ENCODE peak calls at places on chromosomes 3 and 15, in ten cellular contexts. One of them, this sample, is unnamed.

GRCh38 chr3:179107617-179108016 is 36.0 kb upstream of the ZMAT3 start:
- DNase-seq in hepatocyte: no peak
- DNase-seq in PC-3: peak; percentile 27
- DNase-seq in fibroblast of lung: no peak
- DNase-seq in MM.1S: no peak
- DNase-seq in neural progenitor cell: no peak
- DNase-seq in GM23248: peak; percentile 11
- DNase-seq in astrocyte: no peak
- DNase-seq in H1: no peak
- DNase-seq in K562: no peak
- DNase-seq in this sample: no peak

GRCh38 chr3:55620361-55621025 is 133.4 kb upstream of the WNT5A start:
- DNase-seq in neural progenitor cell: no peak
- DNase-seq in astrocyte: peak; percentile 84
- DNase-seq in H1: no peak
- DNase-seq in fibroblast of lung: peak; percentile 43
- DNase-seq in hepatocyte: peak; percentile 54
- DNase-seq in MM.1S: no peak
- DNase-seq in K562: no peak
- DNase-seq in PC-3: peak; percentile 55
- DNase-seq in GM23248: peak; percentile 20
- DNase-seq in this sample: peak; percentile 31

GRCh38 chr3:190499157-190499556 is 14.7 kb upstream of the IL1RAP start:
- DNase-seq in K562: no peak
- DNase-seq in H1: no peak
- DNase-seq in astrocyte: no peak
- DNase-seq in neural progenitor cell: no peak
- DNase-seq in MM.1S: no peak
- DNase-seq in GM23248: no peak
- DNase-seq in hepatocyte: no peak
- DNase-seq in PC-3: no peak
- DNase-seq in fibroblast of lung: no peak
- DNase-seq in this sample: no peak

GRCh38 chr3:139937674-139938279 is 2.8 kb downstream of the CLSTN2 start:
- DNase-seq in GM23248: peak; percentile 72
- DNase-seq in hepatocyte: peak; percentile 65
- DNase-seq in PC-3: peak; percentile 41
- DNase-seq in astrocyte: no peak
- DNase-seq in neural progenitor cell: peak; percentile 48
- DNase-seq in fibroblast of lung: peak; percentile 59
- DNase-seq in K562: peak; percentile 57
- DNase-seq in MM.1S: peak; percentile 29
- DNase-seq in H1: no peak
- DNase-seq in this sample: peak; percentile 67

GRCh38 chr3:4888913-4889846 is 90.1 kb upstream of the BHLHE40 start:
- DNase-seq in MM.1S: peak; percentile 15
- DNase-seq in GM23248: peak; percentile 42
- DNase-seq in H1: no peak
- DNase-seq in neural progenitor cell: no peak
- DNase-seq in hepatocyte: no peak
- DNase-seq in fibroblast of lung: peak; percentile 5
- DNase-seq in astrocyte: peak; percentile 30
- DNase-seq in K562: no peak
- DNase-seq in PC-3: peak; percentile 31
- DNase-seq in this sample: no peak

GRCh38 chr15:90564109-90564508 is 34.4 kb downstream of the CRTC3 start:
- DNase-seq in astrocyte: no peak
- DNase-seq in K562: no peak
- DNase-seq in neural progenitor cell: no peak
- DNase-seq in MM.1S: no peak
- DNase-seq in H1: no peak
- DNase-seq in hepatocyte: no peak
- DNase-seq in GM23248: no peak
- DNase-seq in fibroblast of lung: no peak
- DNase-seq in PC-3: no peak
- DNase-seq in this sample: no peak

GRCh38 chr15:89002281-89002761 is 85.9 kb upstream of the ABHD2 start:
- DNase-seq in neural progenitor cell: no peak
- DNase-seq in H1: no peak
- DNase-seq in PC-3: peak; percentile 55
- DNase-seq in astrocyte: peak; percentile 64
- DNase-seq in hepatocyte: no peak
- DNase-seq in GM23248: peak; percentile 90
- DNase-seq in fibroblast of lung: peak; percentile 68
- DNase-seq in MM.1S: peak; percentile 92
- DNase-seq in K562: peak; percentile 57
- DNase-seq in this sample: no peak

GRCh38 chr3:196111939-196112386 is 30.1 kb upstream of the TFRC start:
- DNase-seq in GM23248: no peak
- DNase-seq in fibroblast of lung: no peak
- DNase-seq in MM.1S: no peak
- DNase-seq in K562: no peak
- DNase-seq in H1: no peak
- DNase-seq in astrocyte: no peak
- DNase-seq in PC-3: no peak
- DNase-seq in neural progenitor cell: no peak
- DNase-seq in hepatocyte: no peak
- DNase-seq in this sample: no peak

GRCh38 chr3:148075829-148076716 is 621.6 kb upstream of the AGTR1 start:
- DNase-seq in MM.1S: peak; percentile 25
- DNase-seq in hepatocyte: peak; percentile 62
- DNase-seq in K562: no peak
- DNase-seq in GM23248: peak; percentile 77
- DNase-seq in fibroblast of lung: peak; percentile 77
- DNase-seq in neural progenitor cell: peak; percentile 76
- DNase-seq in H1: peak; percentile 7
- DNase-seq in astrocyte: peak; percentile 44
- DNase-seq in PC-3: peak; percentile 57
- DNase-seq in this sample: peak; percentile 75

GRCh38 chr15:80107774-80108173 is 45.0 kb upstream of the FAH start:
- DNase-seq in PC-3: no peak
- DNase-seq in neural progenitor cell: no peak
- DNase-seq in MM.1S: no peak
- DNase-seq in K562: no peak
- DNase-seq in H1: no peak
- DNase-seq in astrocyte: no peak
- DNase-seq in hepatocyte: no peak
- DNase-seq in fibroblast of lung: no peak
- DNase-seq in GM23248: no peak
- DNase-seq in this sample: peak; percentile 10

GRCh38 chr3:124915254-124915653 is 19.3 kb downstream of the MUC13 start:
- DNase-seq in fibroblast of lung: peak; percentile 8
- DNase-seq in neural progenitor cell: no peak
- DNase-seq in MM.1S: no peak
- DNase-seq in GM23248: no peak
- DNase-seq in astrocyte: no peak
- DNase-seq in K562: no peak
- DNase-seq in hepatocyte: no peak
- DNase-seq in H1: no peak
- DNase-seq in PC-3: no peak
- DNase-seq in this sample: no peak

GRCh38 chr15:57969355-57969754 is 96.2 kb downstream of the ALDH1A2 start:
- DNase-seq in hepatocyte: no peak
- DNase-seq in MM.1S: no peak
- DNase-seq in astrocyte: no peak
- DNase-seq in GM23248: peak; percentile 9
- DNase-seq in neural progenitor cell: peak; percentile 27
- DNase-seq in fibroblast of lung: peak; percentile 47
- DNase-seq in H1: no peak
- DNase-seq in PC-3: peak; percentile 49
- DNase-seq in K562: no peak
- DNase-seq in this sample: peak; percentile 9

GRCh38 chr3:78728406-78729145 is 1039.2 kb downstream of the ROBO1 start:
- DNase-seq in GM23248: peak; percentile 58
- DNase-seq in astrocyte: peak; percentile 51
- DNase-seq in neural progenitor cell: peak; percentile 57
- DNase-seq in K562: no peak
- DNase-seq in hepatocyte: peak; percentile 64
- DNase-seq in PC-3: no peak
- DNase-seq in fibroblast of lung: peak; percentile 80
- DNase-seq in MM.1S: no peak
- DNase-seq in H1: no peak
- DNase-seq in this sample: peak; percentile 96

GRCh38 chr3:46845397-46845859 is 17.8 kb downstream of the MYL3 start:
- DNase-seq in K562: peak; percentile 42
- DNase-seq in GM23248: peak; percentile 91
- DNase-seq in MM.1S: no peak
- DNase-seq in neural progenitor cell: peak; percentile 53
- DNase-seq in hepatocyte: peak; percentile 82
- DNase-seq in PC-3: peak; percentile 25
- DNase-seq in H1: no peak
- DNase-seq in astrocyte: peak; percentile 49
- DNase-seq in fibroblast of lung: peak; percentile 72
- DNase-seq in this sample: peak; percentile 3

GRCh38 chr3:149473991-149474819 is at the start of gene TM4SF4:
- DNase-seq in PC-3: no peak
- DNase-seq in K562: no peak
- DNase-seq in astrocyte: no peak
- DNase-seq in H1: no peak
- DNase-seq in MM.1S: no peak
- DNase-seq in GM23248: no peak
- DNase-seq in neural progenitor cell: no peak
- DNase-seq in hepatocyte: peak; percentile 40
- DNase-seq in fibroblast of lung: no peak
- DNase-seq in this sample: no peak
- H3K27ac ChIP-seq in PC-3: peak within 1 kb of the TSS; percentile 86
- H3K27ac ChIP-seq in K562: no peak within 1 kb of the TSS
- H3K27ac ChIP-seq in astrocyte: peak within 1 kb of the TSS; percentile 71
- H3K27ac ChIP-seq in H1: no peak within 1 kb of the TSS
- H3K27ac ChIP-seq in MM.1S: no peak within 1 kb of the TSS
- H3K27ac ChIP-seq in GM23248: peak within 1 kb of the TSS; percentile 65
- H3K27ac ChIP-seq in neural progenitor cell: no peak within 1 kb of the TSS
- H3K27ac ChIP-seq in hepatocyte: peak within 1 kb of the TSS; percentile 88
- H3K27ac ChIP-seq in fibroblast of lung: peak within 1 kb of the TSS; percentile 7
- H3K27ac ChIP-seq in this sample: no peak within 1 kb of the TSS

GRCh38 chr15:65396283-65396964 is 18.6 kb upstream of the IGDCC3 start:
- DNase-seq in astrocyte: no peak
- DNase-seq in neural progenitor cell: peak; percentile 36
- DNase-seq in hepatocyte: no peak
- DNase-seq in PC-3: no peak
- DNase-seq in MM.1S: no peak
- DNase-seq in GM23248: no peak
- DNase-seq in K562: no peak
- DNase-seq in H1: no peak
- DNase-seq in fibroblast of lung: no peak
- DNase-seq in this sample: no peak
- TF ChIP-seq EZH2 in astrocyte: no peak
- TF ChIP-seq EZH2 in neural progenitor cell: peak; percentile 65
- TF ChIP-seq EZH2 in hepatocyte: no peak
- TF ChIP-seq EZH2 in PC-3: no peak
- TF ChIP-seq EZH2 in MM.1S: peak; percentile 78
- TF ChIP-seq EZH2 in GM23248: no peak
- TF ChIP-seq EZH2 in K562: no peak
- TF ChIP-seq EZH2 in H1: peak; percentile 77
- TF ChIP-seq EZH2 in fibroblast of lung: no peak
- TF ChIP-seq EZH2 in this sample: no peak

GRCh38 chr3:3551976-3552375 is 247.3 kb upstream of the LRRN1 start:
- DNase-seq in fibroblast of lung: peak; percentile 9
- DNase-seq in hepatocyte: no peak
- DNase-seq in PC-3: no peak
- DNase-seq in MM.1S: no peak
- DNase-seq in neural progenitor cell: no peak
- DNase-seq in H1: no peak
- DNase-seq in astrocyte: peak; percentile 60
- DNase-seq in GM23248: no peak
- DNase-seq in K562: no peak
- DNase-seq in this sample: no peak
- H3K9me3 ChIP-seq in fibroblast of lung: no peaks in the 10 kb centered on the region
- H3K9me3 ChIP-seq in hepatocyte: no peaks in the 10 kb centered on the region
- H3K9me3 ChIP-seq in PC-3: peaks cover 44% of the 10 kb centered on the region
- H3K9me3 ChIP-seq in MM.1S: no peaks in the 10 kb centered on the region
- H3K9me3 ChIP-seq in neural progenitor cell: no peaks in the 10 kb centered on the region
- H3K9me3 ChIP-seq in H1: no peaks in the 10 kb centered on the region
- H3K9me3 ChIP-seq in astrocyte: no peaks in the 10 kb centered on the region
- H3K9me3 ChIP-seq in GM23248: no peaks in the 10 kb centered on the region
- H3K9me3 ChIP-seq in K562: peaks cover 2% of the 10 kb centered on the region
- H3K9me3 ChIP-seq in this sample: peaks cover 22% of the 10 kb centered on the region

GRCh38 chr15:67916051-67916374 is 76.2 kb upstream of the RNU6-1 start:
- DNase-seq in K562: no peak
- DNase-seq in fibroblast of lung: no peak
- DNase-seq in neural progenitor cell: no peak
- DNase-seq in astrocyte: no peak
- DNase-seq in hepatocyte: no peak
- DNase-seq in MM.1S: no peak
- DNase-seq in GM23248: no peak
- DNase-seq in H1: no peak
- DNase-seq in PC-3: no peak
- DNase-seq in this sample: no peak

GRCh38 chr15:67916565-67916964 is 76.7 kb upstream of the RNU6-1 start:
- DNase-seq in K562: no peak
- DNase-seq in fibroblast of lung: no peak
- DNase-seq in astrocyte: no peak
- DNase-seq in MM.1S: no peak
- DNase-seq in hepatocyte: no peak
- DNase-seq in GM23248: no peak
- DNase-seq in neural progenitor cell: no peak
- DNase-seq in H1: no peak
- DNase-seq in PC-3: no peak
- DNase-seq in this sample: no peak

GRCh38 chr15:67917037-67917436 is 77.2 kb upstream of the RNU6-1 start:
- DNase-seq in neural progenitor cell: peak; percentile 14
- DNase-seq in GM23248: peak; percentile 12
- DNase-seq in MM.1S: no peak
- DNase-seq in astrocyte: no peak
- DNase-seq in PC-3: peak; percentile 45
- DNase-seq in fibroblast of lung: no peak
- DNase-seq in H1: no peak
- DNase-seq in hepatocyte: peak; percentile 32
- DNase-seq in K562: no peak
- DNase-seq in this sample: no peak

GRCh38 chr15:67917636-67918035 is 77.8 kb upstream of the RNU6-1 start:
- DNase-seq in K562: no peak
- DNase-seq in GM23248: no peak
- DNase-seq in fibroblast of lung: no peak
- DNase-seq in neural progenitor cell: peak; percentile 14
- DNase-seq in MM.1S: no peak
- DNase-seq in astrocyte: no peak
- DNase-seq in H1: no peak
- DNase-seq in PC-3: no peak
- DNase-seq in hepatocyte: no peak
- DNase-seq in this sample: no peak

DNA sequence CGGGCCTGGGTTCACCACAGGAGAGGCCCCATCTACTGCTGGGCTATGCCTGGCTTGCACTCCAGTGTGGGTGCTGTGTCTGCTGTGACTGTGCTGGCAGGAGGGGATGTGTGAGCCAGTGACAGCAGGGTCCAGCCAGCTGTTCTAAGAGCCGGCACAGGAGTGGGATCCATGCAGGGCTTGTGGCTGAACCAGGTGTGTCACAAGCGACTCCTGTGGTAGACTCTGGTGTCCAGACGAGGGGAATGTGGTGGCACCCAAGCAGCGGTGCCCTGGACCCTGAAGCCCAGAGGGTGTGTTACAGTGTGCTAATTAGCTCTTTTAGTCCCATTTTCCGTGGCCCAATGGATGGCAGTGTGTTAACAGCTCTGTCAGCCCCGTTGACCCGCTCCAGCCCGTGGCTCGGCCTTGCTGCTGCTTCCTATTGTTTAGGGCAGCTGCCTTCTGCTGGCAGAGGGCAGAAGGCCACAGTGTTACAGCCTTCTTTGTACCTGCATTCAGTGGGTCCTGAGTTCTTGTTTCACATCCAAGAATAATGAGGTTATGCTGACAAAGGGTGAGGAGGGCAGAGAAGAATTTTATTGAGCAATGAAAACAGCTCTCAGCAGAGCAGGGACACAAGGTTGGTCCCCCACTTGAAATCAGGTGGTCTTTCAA is 78.5 kb upstream of the RNU6-1 start:
- DNase-seq in astrocyte: no peak
- DNase-seq in hepatocyte: no peak
- DNase-seq in neural progenitor cell: peak; percentile 60
- DNase-seq in K562: no peak
- DNase-seq in fibroblast of lung: no peak
- DNase-seq in PC-3: no peak
- DNase-seq in GM23248: no peak
- DNase-seq in H1: no peak
- DNase-seq in MM.1S: no peak
- DNase-seq in this sample: no peak
- H3K27ac ChIP-seq in astrocyte: no peak overlapping the region
- H3K27ac ChIP-seq in hepatocyte: peak overlapping the region; percentile 94
- H3K27ac ChIP-seq in neural progenitor cell: peak overlapping the region; percentile 23
- H3K27ac ChIP-seq in K562: no peak overlapping the region
- H3K27ac ChIP-seq in fibroblast of lung: no peak overlapping the region
- H3K27ac ChIP-seq in PC-3: no peak overlapping the region
- H3K27ac ChIP-seq in GM23248: no peak overlapping the region
- H3K27ac ChIP-seq in H1: no peak overlapping the region
- H3K27ac ChIP-seq in MM.1S: no peak overlapping the region
- H3K27ac ChIP-seq in this sample: no peak overlapping the region

This sample was measured in A673.